ENCODE peak calls at places on chromosomes 13 and 19, in nine cellular contexts. One of them, this sample, is unnamed.

GRCh38 chr19:17743874-17744273 is 7.4 kb upstream of the FCHO1 start:
- DNase-seq in AG10803: peak; percentile 33
- DNase-seq in fibroblast of the aortic adventitia: peak; percentile 39
- DNase-seq in IMR-90: peak; percentile 63
- DNase-seq in cardiac muscle cell: no peak
- DNase-seq in esophagus squamous epithelium: no peak
- DNase-seq in psoas muscle: no peak
- DNase-seq in thoracic aorta: no peak
- DNase-seq in cardiac fibroblast: peak; percentile 69
- DNase-seq in this sample: peak; percentile 37

GRCh38 chr13:24141333-24141910 is 19.1 kb upstream of the SPATA13 start:
- DNase-seq in thoracic aorta: no peak
- DNase-seq in cardiac muscle cell: no peak
- DNase-seq in psoas muscle: no peak
- DNase-seq in IMR-90: peak; percentile 33
- DNase-seq in cardiac fibroblast: no peak
- DNase-seq in esophagus squamous epithelium: no peak
- DNase-seq in fibroblast of the aortic adventitia: peak; percentile 8
- DNase-seq in AG10803: no peak
- DNase-seq in this sample: no peak

GRCh38 chr13:31042501-31043165 is 110.2 kb downstream of the TEX26 start:
- DNase-seq in IMR-90: no peak
- DNase-seq in esophagus squamous epithelium: no peak
- DNase-seq in AG10803: no peak
- DNase-seq in psoas muscle: no peak
- DNase-seq in fibroblast of the aortic adventitia: no peak
- DNase-seq in cardiac fibroblast: no peak
- DNase-seq in cardiac muscle cell: no peak
- DNase-seq in thoracic aorta: no peak
- DNase-seq in this sample: no peak

GRCh38 chr13:22193070-22193469 is 522.2 kb downstream of the FGF9 start:
- DNase-seq in psoas muscle: no peak
- DNase-seq in cardiac fibroblast: no peak
- DNase-seq in esophagus squamous epithelium: no peak
- DNase-seq in fibroblast of the aortic adventitia: no peak
- DNase-seq in thoracic aorta: no peak
- DNase-seq in AG10803: no peak
- DNase-seq in cardiac muscle cell: no peak
- DNase-seq in IMR-90: no peak
- DNase-seq in this sample: no peak

GRCh38 chr13:33132644-33133440 is 116.6 kb downstream of the KL start:
- DNase-seq in esophagus squamous epithelium: no peak
- DNase-seq in IMR-90: peak; percentile 75
- DNase-seq in thoracic aorta: no peak
- DNase-seq in psoas muscle: no peak
- DNase-seq in cardiac fibroblast: peak; percentile 68
- DNase-seq in AG10803: peak; percentile 42
- DNase-seq in fibroblast of the aortic adventitia: peak; percentile 77
- DNase-seq in cardiac muscle cell: no peak
- DNase-seq in this sample: peak; percentile 78

GRCh38 chr19:3176715-3177501 is 1.7 kb upstream of the S1PR4 start:
- DNase-seq in psoas muscle: no peak
- DNase-seq in cardiac muscle cell: no peak
- DNase-seq in cardiac fibroblast: peak; percentile 72
- DNase-seq in IMR-90: peak; percentile 67
- DNase-seq in AG10803: peak; percentile 63
- DNase-seq in thoracic aorta: no peak
- DNase-seq in esophagus squamous epithelium: no peak
- DNase-seq in fibroblast of the aortic adventitia: peak; percentile 54
- DNase-seq in this sample: peak; percentile 23

GRCh38 chr13:99322297-99323103 is 15.3 kb upstream of the GPR183 start:
- DNase-seq in thoracic aorta: no peak
- DNase-seq in fibroblast of the aortic adventitia: peak; percentile 85
- DNase-seq in cardiac muscle cell: no peak
- DNase-seq in cardiac fibroblast: peak; percentile 81
- DNase-seq in AG10803: peak; percentile 83
- DNase-seq in IMR-90: peak; percentile 89
- DNase-seq in psoas muscle: no peak
- DNase-seq in esophagus squamous epithelium: no peak
- DNase-seq in this sample: peak; percentile 88

GRCh38 chr19:14677464-14677863 is 2.8 kb upstream of the ADGRE3 start:
- DNase-seq in psoas muscle: no peak
- DNase-seq in cardiac muscle cell: no peak
- DNase-seq in IMR-90: no peak
- DNase-seq in thoracic aorta: no peak
- DNase-seq in cardiac fibroblast: no peak
- DNase-seq in esophagus squamous epithelium: no peak
- DNase-seq in AG10803: no peak
- DNase-seq in fibroblast of the aortic adventitia: no peak
- DNase-seq in this sample: no peak

GRCh38 chr13:100636004-100636403 is 38.6 kb downstream of the TMTC4 start:
- DNase-seq in esophagus squamous epithelium: no peak
- DNase-seq in fibroblast of the aortic adventitia: no peak
- DNase-seq in cardiac fibroblast: no peak
- DNase-seq in IMR-90: no peak
- DNase-seq in AG10803: no peak
- DNase-seq in thoracic aorta: no peak
- DNase-seq in cardiac muscle cell: no peak
- DNase-seq in psoas muscle: no peak
- DNase-seq in this sample: no peak

GRCh38 chr13:23428183-23428528 is 5.3 kb downstream of the SACS start:
- DNase-seq in psoas muscle: no peak
- DNase-seq in AG10803: no peak
- DNase-seq in fibroblast of the aortic adventitia: peak; percentile 46
- DNase-seq in thoracic aorta: no peak
- DNase-seq in cardiac fibroblast: peak; percentile 38
- DNase-seq in esophagus squamous epithelium: no peak
- DNase-seq in IMR-90: peak; percentile 65
- DNase-seq in cardiac muscle cell: no peak
- DNase-seq in this sample: peak; percentile 30

GRCh38 chr13:75305057-75305456 is 176.9 kb downstream of the TBC1D4 start:
- DNase-seq in AG10803: no peak
- DNase-seq in esophagus squamous epithelium: no peak
- DNase-seq in fibroblast of the aortic adventitia: peak; percentile 77
- DNase-seq in psoas muscle: no peak
- DNase-seq in IMR-90: no peak
- DNase-seq in cardiac muscle cell: peak; percentile 31
- DNase-seq in cardiac fibroblast: no peak
- DNase-seq in thoracic aorta: no peak
- DNase-seq in this sample: peak; percentile 49

GRCh38 chr19:23665651-23666410 is 21.2 kb downstream of the ZNF675 start:
- DNase-seq in IMR-90: no peak
- DNase-seq in fibroblast of the aortic adventitia: no peak
- DNase-seq in thoracic aorta: no peak
- DNase-seq in cardiac fibroblast: no peak
- DNase-seq in esophagus squamous epithelium: no peak
- DNase-seq in cardiac muscle cell: no peak
- DNase-seq in AG10803: no peak
- DNase-seq in psoas muscle: no peak
- DNase-seq in this sample: no peak

GRCh38 chr13:75419656-75420055 is 62.3 kb downstream of the TBC1D4 start:
- DNase-seq in psoas muscle: no peak
- DNase-seq in fibroblast of the aortic adventitia: no peak
- DNase-seq in IMR-90: no peak
- DNase-seq in cardiac muscle cell: no peak
- DNase-seq in cardiac fibroblast: no peak
- DNase-seq in AG10803: no peak
- DNase-seq in esophagus squamous epithelium: no peak
- DNase-seq in thoracic aorta: no peak
- DNase-seq in this sample: no peak

GRCh38 chr13:25783480-25784081 is 268.2 kb downstream of the SHISA2 start:
- DNase-seq in esophagus squamous epithelium: no peak
- DNase-seq in cardiac fibroblast: no peak
- DNase-seq in AG10803: no peak
- DNase-seq in IMR-90: no peak
- DNase-seq in thoracic aorta: no peak
- DNase-seq in psoas muscle: no peak
- DNase-seq in cardiac muscle cell: no peak
- DNase-seq in fibroblast of the aortic adventitia: no peak
- DNase-seq in this sample: no peak

GRCh38 chr19:1177322-1178114 is 3.5 kb upstream of the SBNO2 start:
- DNase-seq in fibroblast of the aortic adventitia: peak; percentile 97
- DNase-seq in thoracic aorta: no peak
- DNase-seq in IMR-90: peak; percentile 97
- DNase-seq in cardiac muscle cell: no peak
- DNase-seq in AG10803: peak; percentile 98
- DNase-seq in cardiac fibroblast: peak; percentile 98
- DNase-seq in psoas muscle: no peak
- DNase-seq in esophagus squamous epithelium: no peak
- DNase-seq in this sample: peak; percentile 93
- TF ChIP-seq CTCF in fibroblast of the aortic adventitia: peak; percentile 37
- TF ChIP-seq CTCF in thoracic aorta: no peak
- TF ChIP-seq CTCF in IMR-90: peak; percentile 28
- TF ChIP-seq CTCF in cardiac muscle cell: peak; percentile 37
- TF ChIP-seq CTCF in AG10803: peak; percentile 48
- TF ChIP-seq CTCF in cardiac fibroblast: peak; percentile 49
- TF ChIP-seq CTCF in psoas muscle: no peak
- TF ChIP-seq CTCF in esophagus squamous epithelium: peak; percentile 27
- TF ChIP-seq CTCF in this sample: peak; percentile 63

DNA sequence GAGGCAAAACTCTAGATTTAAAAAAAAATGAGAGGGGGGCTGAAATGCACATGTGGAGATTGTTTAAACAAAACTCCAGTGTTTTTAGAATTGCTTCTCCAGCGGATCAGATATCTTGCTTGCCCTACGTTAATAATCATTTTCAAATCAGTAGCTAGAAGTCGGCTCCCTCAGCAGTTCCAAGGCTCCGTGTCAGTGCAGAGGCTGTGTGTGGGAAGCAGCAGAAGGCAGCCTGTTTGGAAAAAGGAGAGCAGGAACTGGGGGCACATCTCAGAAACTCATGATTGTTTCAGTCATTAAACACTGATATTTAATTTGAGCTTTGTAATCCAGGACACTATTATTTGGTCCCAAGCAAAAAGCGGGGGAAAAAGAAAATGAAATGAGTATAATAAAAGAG is 50.9 kb downstream of the SOX21 start:
- DNase-seq in cardiac fibroblast: no peak
- DNase-seq in esophagus squamous epithelium: no peak
- DNase-seq in fibroblast of the aortic adventitia: no peak
- DNase-seq in AG10803: no peak
- DNase-seq in psoas muscle: no peak
- DNase-seq in IMR-90: no peak
- DNase-seq in thoracic aorta: no peak
- DNase-seq in cardiac muscle cell: no peak
- DNase-seq in this sample: no peak
- H3K4me3 ChIP-seq in cardiac fibroblast: no peak overlapping the region
- H3K4me3 ChIP-seq in esophagus squamous epithelium: no peak overlapping the region
- H3K4me3 ChIP-seq in fibroblast of the aortic adventitia: no peak overlapping the region
- H3K4me3 ChIP-seq in AG10803: no peak overlapping the region
- H3K4me3 ChIP-seq in psoas muscle: no peak overlapping the region
- H3K4me3 ChIP-seq in IMR-90: no peak overlapping the region
- H3K4me3 ChIP-seq in thoracic aorta: no peak overlapping the region
- H3K4me3 ChIP-seq in cardiac muscle cell: no peak overlapping the region
- H3K4me3 ChIP-seq in this sample: no peak overlapping the region

DNA sequence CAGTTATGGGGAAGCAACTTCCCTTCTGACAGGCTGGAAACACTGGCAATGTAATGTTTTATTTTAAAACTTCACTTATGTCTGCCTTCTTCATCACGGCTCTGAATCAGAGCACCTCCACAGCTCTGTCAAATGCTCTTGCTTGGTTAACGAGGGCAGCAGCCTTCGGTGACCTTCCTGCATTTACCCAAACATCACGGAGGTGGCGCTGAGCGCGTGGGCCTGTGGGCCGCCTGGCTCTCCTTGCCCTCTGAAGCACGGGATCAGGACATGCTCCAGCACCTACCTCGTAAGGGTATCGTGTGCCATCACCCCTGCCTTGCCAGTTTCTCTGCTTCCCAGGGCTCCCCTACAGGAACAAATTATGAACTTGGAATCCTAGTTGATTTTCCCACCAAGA is 310.0 kb downstream of the TEX29 start:
- DNase-seq in esophagus squamous epithelium: no peak
- DNase-seq in cardiac fibroblast: no peak
- DNase-seq in IMR-90: no peak
- DNase-seq in thoracic aorta: no peak
- DNase-seq in cardiac muscle cell: no peak
- DNase-seq in fibroblast of the aortic adventitia: no peak
- DNase-seq in psoas muscle: no peak
- DNase-seq in AG10803: no peak
- DNase-seq in this sample: no peak
- TF ChIP-seq CTCF in esophagus squamous epithelium: no peak
- TF ChIP-seq CTCF in cardiac fibroblast: no peak
- TF ChIP-seq CTCF in IMR-90: no peak
- TF ChIP-seq CTCF in thoracic aorta: no peak
- TF ChIP-seq CTCF in cardiac muscle cell: no peak
- TF ChIP-seq CTCF in fibroblast of the aortic adventitia: no peak
- TF ChIP-seq CTCF in psoas muscle: no peak
- TF ChIP-seq CTCF in AG10803: no peak
- TF ChIP-seq CTCF in this sample: no peak

GRCh38 chr19:12997225-12997966 is 2.1 kb downstream of the NFIX start:
- DNase-seq in fibroblast of the aortic adventitia: no peak
- DNase-seq in thoracic aorta: no peak
- DNase-seq in cardiac muscle cell: no peak
- DNase-seq in AG10803: no peak
- DNase-seq in cardiac fibroblast: no peak
- DNase-seq in psoas muscle: no peak
- DNase-seq in IMR-90: no peak
- DNase-seq in esophagus squamous epithelium: no peak
- DNase-seq in this sample: no peak

GRCh38 chr19:12995596-12996541 is 594 bp downstream of the NFIX start:
- DNase-seq in fibroblast of the aortic adventitia: no peak
- DNase-seq in esophagus squamous epithelium: no peak
- DNase-seq in thoracic aorta: no peak
- DNase-seq in psoas muscle: no peak
- DNase-seq in cardiac fibroblast: peak; percentile 49
- DNase-seq in AG10803: peak; percentile 42
- DNase-seq in IMR-90: peak; percentile 30
- DNase-seq in cardiac muscle cell: no peak
- DNase-seq in this sample: peak; percentile 38

GRCh38 chr19:12997967-12998940 is 3.0 kb downstream of the NFIX start:
- DNase-seq in cardiac fibroblast: no peak
- DNase-seq in esophagus squamous epithelium: no peak
- DNase-seq in fibroblast of the aortic adventitia: peak; percentile 46
- DNase-seq in thoracic aorta: no peak
- DNase-seq in AG10803: no peak
- DNase-seq in psoas muscle: no peak
- DNase-seq in IMR-90: no peak
- DNase-seq in cardiac muscle cell: no peak
- DNase-seq in this sample: no peak

GRCh38 chr19:12994701-12995595 is at the start of gene NFIX:
- DNase-seq in fibroblast of the aortic adventitia: peak; percentile 62
- DNase-seq in cardiac fibroblast: peak; percentile 61
- DNase-seq in psoas muscle: peak; percentile 79
- DNase-seq in cardiac muscle cell: peak; percentile 80
- DNase-seq in thoracic aorta: no peak
- DNase-seq in IMR-90: peak; percentile 39
- DNase-seq in AG10803: peak; percentile 68
- DNase-seq in esophagus squamous epithelium: no peak
- DNase-seq in this sample: peak; percentile 44

DNA sequence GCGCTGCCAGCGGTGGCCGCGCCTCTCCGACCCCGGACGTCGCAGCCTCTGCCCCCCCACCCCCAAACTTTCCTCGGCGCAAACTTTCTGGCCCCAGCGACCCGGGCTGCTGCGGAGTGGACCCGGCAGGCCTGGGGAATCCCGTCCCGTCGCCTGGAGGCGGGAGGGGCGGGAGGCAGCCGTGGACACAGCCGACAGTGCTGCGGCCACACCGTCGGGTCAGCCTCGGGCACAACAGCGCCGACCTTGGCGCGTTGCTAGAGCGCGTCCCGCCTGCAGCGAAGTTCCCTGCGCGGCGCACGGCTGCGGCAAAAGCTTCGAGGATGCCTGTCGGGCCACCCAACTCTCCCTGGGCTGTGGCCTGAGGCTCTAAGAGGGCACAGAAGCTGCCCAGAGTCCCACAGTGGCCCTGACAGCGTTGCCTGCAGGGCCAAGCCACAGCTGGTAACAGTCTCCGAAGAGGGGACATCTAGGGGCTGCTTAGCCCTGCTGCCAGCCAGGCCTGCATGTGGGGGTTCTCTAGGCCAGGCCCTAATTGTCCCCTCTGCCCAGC is 1.3 kb downstream of the NFIX start:
- DNase-seq in cardiac muscle cell: no peak
- DNase-seq in esophagus squamous epithelium: no peak
- DNase-seq in IMR-90: peak; percentile 22
- DNase-seq in cardiac fibroblast: no peak
- DNase-seq in fibroblast of the aortic adventitia: peak; percentile 46
- DNase-seq in psoas muscle: no peak
- DNase-seq in AG10803: peak; percentile 45
- DNase-seq in thoracic aorta: no peak
- DNase-seq in this sample: no peak
- H3K4me3 ChIP-seq in cardiac muscle cell: peak overlapping the region; percentile 26
- H3K4me3 ChIP-seq in esophagus squamous epithelium: peak overlapping the region; percentile 72
- H3K4me3 ChIP-seq in IMR-90: peak overlapping the region; percentile 93
- H3K4me3 ChIP-seq in cardiac fibroblast: peak overlapping the region; percentile 90
- H3K4me3 ChIP-seq in fibroblast of the aortic adventitia: peak overlapping the region; percentile 93
- H3K4me3 ChIP-seq in psoas muscle: peak overlapping the region; percentile 95
- H3K4me3 ChIP-seq in AG10803: peak overlapping the region; percentile 88
- H3K4me3 ChIP-seq in thoracic aorta: peak overlapping the region; percentile 93
- H3K4me3 ChIP-seq in this sample: peak overlapping the region; percentile 76